ENCODE peak calls at places on chromosomes 7 and 10, in ten cellular contexts. O, X, S, L, Y, E, T, D, B and R are unnamed samples.

GRCh38 chr7:94591185-94591584 is 64.7 kb downstream of the SGCE start:
- DNase-seq in O (no peak), X (no peak), S (no peak), L (no peak), Y (no peak), E (no peak), T (no peak), D (no peak), B (no peak), R (no peak)

GRCh38 chr7:55148992-55149391 is 130.2 kb downstream of the EGFR start:
- DNase-seq in O (no peak), X (no peak), S (no peak), L (no peak), Y (no peak), E (no peak), T (no peak), D (no peak), B (no peak), R (no peak)

GRCh38 chr7:69717221-69717620 is 118.9 kb downstream of the AUTS2 start:
- DNase-seq in O (no peak), X (no peak), S (no peak), L (no peak), Y (no peak), E (no peak), T (no peak), D (no peak), B (no peak), R (no peak)

GRCh38 chr10:82813856-82814255 is 938.9 kb downstream of the NRG3 start:
- DNase-seq in O (peak; percentile 0), X (no peak), S (peak; percentile 12), L (peak; percentile 32), Y (no peak), E (no peak), T (no peak), D (peak; percentile 18), B (no peak), R (no peak)

GRCh38 chr7:111090834-111091233 is at the start of gene LRRN3:
- DNase-seq in O (peak; percentile 49), X (no peak), S (peak; percentile 32), L (no peak), Y (no peak), E (no peak), T (peak; percentile 55), D (peak; percentile 52), B (no peak), R (no peak)

GRCh38 chr10:128062331-128062730 is 63.9 kb downstream of the MKI67 start:
- DNase-seq in O (no peak), X (no peak), S (no peak), L (no peak), Y (no peak), E (no peak), T (peak; percentile 53), D (no peak), B (no peak), R (no peak)

GRCh38 chr7:111630862-111631261 is 68.6 kb upstream of the IMMP2L start:
- DNase-seq in O (no peak), X (no peak), S (no peak), L (no peak), Y (no peak), E (no peak), T (no peak), D (no peak), B (no peak), R (no peak)

GRCh38 chr7:1412322-1413261 is 46.7 kb downstream of the MICALL2 start:
- DNase-seq in O (peak; percentile 76), X (peak; percentile 61), S (peak; percentile 66), L (peak; percentile 93), Y (peak; percentile 85), E (peak; percentile 94), T (peak; percentile 83), D (peak; percentile 79), B (no peak), R (peak; percentile 71)

GRCh38 chr7:128908750-128909385 is 1.6 kb downstream of the KCP start:
- DNase-seq in O (no peak), X (no peak), S (no peak), L (no peak), Y (no peak), E (peak; percentile 33), T (no peak), D (no peak), B (no peak), R (no peak)

GRCh38 chr7:134515569-134516468 is 11.5 kb upstream of the AKR1B10 start:
- DNase-seq in O (peak; percentile 97), X (no peak), S (peak; percentile 86), L (no peak), Y (no peak), E (no peak), T (no peak), D (peak; percentile 98), B (peak; percentile 89), R (no peak)

GRCh38 chr7:96178581-96178980 is 143.3 kb downstream of the SLC25A13 start:
- DNase-seq in O (no peak), X (no peak), S (no peak), L (no peak), Y (no peak), E (no peak), T (no peak), D (no peak), B (no peak), R (no peak)

GRCh38 chr10:132548869-132549268 is 11.3 kb downstream of the INPP5A start:
- DNase-seq in O (no peak), X (no peak), S (no peak), L (peak; percentile 24), Y (no peak), E (no peak), T (no peak), D (no peak), B (no peak), R (no peak)

GRCh38 chr10:132549416-132549815 is 11.8 kb downstream of the INPP5A start:
- DNase-seq in O (no peak), X (no peak), S (no peak), L (peak; percentile 24), Y (no peak), E (no peak), T (no peak), D (no peak), B (no peak), R (no peak)

GRCh38 chr10:132551808-132552130 is 14.2 kb downstream of the INPP5A start:
- DNase-seq in O (no peak), X (no peak), S (no peak), L (no peak), Y (no peak), E (no peak), T (no peak), D (no peak), B (no peak), R (no peak)

GRCh38 chr10:132550366-132551092 is 12.9 kb downstream of the INPP5A start:
- DNase-seq in O (no peak), X (no peak), S (no peak), L (peak; percentile 24), Y (no peak), E (no peak), T (no peak), D (no peak), B (no peak), R (no peak)

DNA sequence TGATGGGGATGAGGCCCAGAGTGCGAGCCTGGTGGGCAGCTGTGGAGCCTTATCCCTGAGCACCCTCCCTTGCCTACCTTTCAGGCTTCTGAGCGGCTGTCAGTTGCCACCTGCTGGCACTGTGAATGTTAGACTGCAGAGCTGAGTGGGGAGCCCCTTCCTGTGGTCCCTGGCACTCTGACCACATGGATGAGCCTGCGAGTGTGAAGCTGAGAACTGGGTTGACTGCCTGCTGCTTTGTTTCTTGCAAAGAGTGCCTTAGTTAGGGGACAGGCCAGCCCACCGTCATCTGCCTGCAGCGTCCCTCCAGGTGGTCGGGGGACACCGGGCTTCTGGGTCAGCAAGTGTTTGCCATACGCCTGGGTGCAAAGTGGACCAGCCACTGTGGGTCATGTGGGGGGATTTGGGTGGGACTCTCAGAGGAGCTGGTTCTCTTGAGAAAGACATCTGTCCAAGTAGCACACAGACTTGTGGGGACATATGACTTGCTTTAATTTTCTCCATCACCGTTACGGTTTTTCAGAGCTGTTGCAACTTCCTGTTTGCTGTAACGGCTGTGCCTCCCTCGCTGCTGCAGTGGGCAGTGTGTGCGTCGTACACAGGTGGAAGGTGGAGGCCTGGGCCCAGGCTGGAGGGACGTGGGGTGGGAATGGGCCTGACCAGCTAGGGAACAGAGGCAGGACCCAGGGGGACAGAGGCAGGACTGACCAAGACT is 13.7 kb downstream of the INPP5A start:
- DNase-seq in O (no peak), X (peak; percentile 88), S (peak; percentile 29), L (no peak), Y (peak; percentile 57), E (no peak), T (peak; percentile 77), D (no peak), B (no peak), R (peak; percentile 77)
- H3K4me3 ChIP-seq in O (no peak overlapping the region), X (no peak overlapping the region), S (no peak overlapping the region), L (no peak overlapping the region), Y (no peak overlapping the region), E (peak overlapping the region; percentile 9), T (peak overlapping the region; percentile 47), D (no peak overlapping the region), B (no peak overlapping the region), R (peak overlapping the region; percentile 46)

GRCh38 chr7:27151945-27152815 is at the start of gene HOXA3:
- DNase-seq in O (no peak), X (no peak), S (peak; percentile 84), L (peak; percentile 26), Y (no peak), E (peak; percentile 84), T (no peak), D (peak; percentile 85), B (no peak), R (no peak)
- H3K4me3 ChIP-seq in O (no peak within 1 kb of the TSS), X (peak within 1 kb of the TSS; percentile 44), S (peak within 1 kb of the TSS; percentile 84), L (peak within 1 kb of the TSS; percentile 64), Y (no peak within 1 kb of the TSS), E (peak within 1 kb of the TSS; percentile 42), T (peak within 1 kb of the TSS; percentile 13), D (peak within 1 kb of the TSS; percentile 72), B (peak within 1 kb of the TSS; percentile 59), R (peak within 1 kb of the TSS; percentile 83)

GRCh38 chr7:89728550-89728949 is 425.7 kb upstream of the STEAP1 start:
- DNase-seq in O (no peak), X (no peak), S (no peak), L (no peak), Y (no peak), E (no peak), T (no peak), D (no peak), B (no peak), R (no peak)

GRCh38 chr7:89731751-89732150 is 422.5 kb upstream of the STEAP1 start:
- DNase-seq in O (no peak), X (no peak), S (no peak), L (no peak), Y (no peak), E (no peak), T (no peak), D (no peak), B (no peak), R (no peak)

DNA sequence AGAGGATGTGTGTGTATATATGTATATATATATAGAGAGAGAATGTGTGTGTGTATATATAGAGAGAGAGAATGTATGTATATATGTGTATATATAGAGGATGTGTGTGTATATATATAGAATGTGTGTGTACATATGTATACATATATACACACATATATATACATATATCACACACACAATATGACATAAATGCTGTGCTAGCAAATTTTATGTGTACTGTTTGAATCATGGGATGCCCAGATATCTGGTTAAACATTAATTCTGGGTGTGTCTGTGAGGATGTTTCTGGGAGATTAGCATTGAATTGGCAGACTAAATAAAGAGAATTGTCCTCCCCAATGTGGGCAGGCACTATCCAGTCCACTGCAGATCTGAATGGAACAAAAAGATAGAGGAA is 427.7 kb upstream of the STEAP1 start:
- DNase-seq in O (no peak), X (no peak), S (no peak), L (no peak), Y (no peak), E (no peak), T (no peak), D (no peak), B (no peak), R (no peak)
- H3K4me3 ChIP-seq in O (no peak overlapping the region), X (no peak overlapping the region), S (no peak overlapping the region), L (no peak overlapping the region), Y (no peak overlapping the region), E (no peak overlapping the region), T (no peak overlapping the region), D (no peak overlapping the region), B (no peak overlapping the region), R (no peak overlapping the region)

GRCh38 chr7:100865372-100865911 is 1.7 kb upstream of the TRIP6 start:
- DNase-seq in O (no peak), X (no peak), S (no peak), L (no peak), Y (no peak), E (no peak), T (no peak), D (no peak), B (no peak), R (no peak)
- H3K4me3 ChIP-seq in O (no peak overlapping the region), X (no peak overlapping the region), S (no peak overlapping the region), L (peak overlapping the region; percentile 73), Y (no peak overlapping the region), E (peak overlapping the region; percentile 9), T (no peak overlapping the region), D (no peak overlapping the region), B (no peak overlapping the region), R (no peak overlapping the region)